ENCODE peak calls at places on chromosomes 4 and X, in seven cellular contexts. E is HL-60, C is breast epithelium, D is endothelial cell of umbilical vein, Z is stomach, W is H1, L is upper lobe of left lung. O is an unnamed sample.
A peak's percentile ranks its signal among the peaks of the same experiment; 100 is the strongest.

GRCh38 chr4:150302553-150302952 is 224.3 kb downstream of the DCLK2 start:
- DNase-seq in E (peak; percentile 84), C (no peak), D (peak; percentile 91), Z (no peak), W (no peak), L (no peak), O (no peak)

GRCh38 chr4:150720973-150721518 is 139.1 kb downstream of the MAB21L2 start:
- DNase-seq in E (no peak), C (no peak), D (no peak), Z (no peak), W (no peak), L (no peak), O (no peak)

GRCh38 chrX:28649541-28649940 is 62.3 kb downstream of the IL1RAPL1 start:
- DNase-seq in E (no peak), C (no peak), D (no peak), Z (no peak), W (no peak), L (no peak), O (no peak)

GRCh38 chr4:86043755-86044592 is 315.9 kb downstream of the MAPK10 start:
- DNase-seq in E (no peak), C (no peak), D (peak; percentile 77), Z (no peak), W (no peak), L (no peak), O (no peak)

GRCh38 chrX:113384628-113385027 is 544.0 kb upstream of the AMOT start:
- DNase-seq in E (no peak), C (no peak), D (peak; percentile 83), Z (no peak), W (no peak), L (no peak), O (no peak)

GRCh38 chr4:80963051-80963450 is 67.5 kb upstream of the BMP3 start:
- DNase-seq in E (no peak), C (no peak), D (no peak), Z (no peak), W (no peak), L (no peak), O (no peak)

GRCh38 chr4:24033626-24034025 is 143.8 kb upstream of the PPARGC1A start:
- DNase-seq in E (no peak), C (no peak), D (no peak), Z (no peak), W (no peak), L (no peak), O (no peak)

GRCh38 chrX:41332408-41332987 is 1.5 kb upstream of the DDX3X start:
- DNase-seq in E (no peak), C (peak; percentile 52), D (peak; percentile 53), Z (peak; percentile 53), W (no peak), L (peak; percentile 51), O (no peak)

GRCh38 chr4:136664988-136665387 is 867.3 kb downstream of the PCDH18 start:
- DNase-seq in E (no peak), C (no peak), D (peak; percentile 8), Z (no peak), W (no peak), L (no peak), O (no peak)

GRCh38 chrX:12007881-12008280 is 130.4 kb upstream of the FRMPD4 start:
- DNase-seq in E (no peak), C (no peak), D (peak; percentile 18), Z (no peak), W (no peak), L (no peak), O (no peak)

GRCh38 chrX:94455782-94456181 is 781.8 kb downstream of the FAM133A start:
- DNase-seq in E (no peak), C (no peak), D (no peak), Z (no peak), W (no peak), L (no peak), O (no peak)

GRCh38 chr4:123651127-123651526 is 254.5 kb downstream of the SPRY1 start:
- DNase-seq in E (no peak), C (no peak), D (no peak), Z (no peak), W (no peak), L (no peak), O (no peak)

GRCh38 chr4:79865253-79865652 is 207.8 kb downstream of the ANTXR2 start:
- DNase-seq in E (no peak), C (no peak), D (no peak), Z (no peak), W (no peak), L (no peak), O (no peak)

GRCh38 chr4:26791346-26791745 is 69.3 kb upstream of the STIM2 start:
- DNase-seq in E (no peak), C (no peak), D (no peak), Z (no peak), W (no peak), L (no peak), O (no peak)

GRCh38 chr4:20356565-20356964 is 104.9 kb downstream of the SLIT2 start:
- DNase-seq in E (no peak), C (no peak), D (peak; percentile 70), Z (no peak), W (no peak), L (no peak), O (no peak)

GRCh38 chrX:137164329-137164728 is 130.5 kb upstream of the GPR101 start:
- DNase-seq in E (no peak), C (no peak), D (no peak), Z (no peak), W (no peak), L (no peak), O (no peak)

GRCh38 chrX:69158166-69159040 is 6.8 kb downstream of the PJA1 start:
- DNase-seq in E (no peak), C (no peak), D (peak; percentile 71), Z (peak; percentile 69), W (no peak), L (peak; percentile 45), O (no peak)

GRCh38 chr4:181909368-181909767 is 333.8 kb upstream of the TENM3 start:
- DNase-seq in E (no peak), C (no peak), D (no peak), Z (no peak), W (no peak), L (no peak), O (no peak)

GRCh38 chr4:156137971-156138581 is 184.4 kb upstream of the CTSO start:
- DNase-seq in E (no peak), C (no peak), D (no peak), Z (no peak), W (peak; percentile 43), L (no peak), O (no peak)

GRCh38 chrX:7514871-7515599 is 327.9 kb upstream of the VCX start:
- DNase-seq in E (no peak), C (no peak), D (no peak), Z (no peak), W (no peak), L (no peak), O (no peak)

GRCh38 chr4:38753021-38753806 is 29.6 kb downstream of the TLR10 start:
- DNase-seq in E (no peak), C (peak; percentile 76), D (peak; percentile 34), Z (peak; percentile 55), W (peak; percentile 68), L (peak; percentile 36), O (no peak)

GRCh38 chrX:40109288-40110008 is 11.7 kb upstream of the BCOR start:
- DNase-seq in E (no peak), C (no peak), D (peak; percentile 35), Z (peak; percentile 75), W (no peak), L (no peak), O (peak; percentile 78)

GRCh38 chrX:40444133-40444532 is 136.6 kb upstream of the ATP6AP2 start:
- DNase-seq in E (no peak), C (no peak), D (no peak), Z (no peak), W (no peak), L (no peak), O (no peak)

GRCh38 chrX:42466706-42467105 is 311.3 kb downstream of the PPP1R2C start:
- DNase-seq in E (no peak), C (no peak), D (no peak), Z (no peak), W (no peak), L (no peak), O (no peak)

GRCh38 chrX:112910418-112910817 is 69.8 kb upstream of the AMOT start:
- DNase-seq in E (no peak), C (no peak), D (no peak), Z (no peak), W (no peak), L (no peak), O (no peak)

GRCh38 chrX:53930513-53931380 is 113.5 kb downstream of the PHF8 start:
- DNase-seq in E (no peak), C (no peak), D (no peak), Z (no peak), W (no peak), L (no peak), O (no peak)

GRCh38 chr4:19947349-19947748 is 304.4 kb upstream of the SLIT2 start:
- DNase-seq in E (no peak), C (no peak), D (no peak), Z (no peak), W (no peak), L (no peak), O (no peak)

DNA sequence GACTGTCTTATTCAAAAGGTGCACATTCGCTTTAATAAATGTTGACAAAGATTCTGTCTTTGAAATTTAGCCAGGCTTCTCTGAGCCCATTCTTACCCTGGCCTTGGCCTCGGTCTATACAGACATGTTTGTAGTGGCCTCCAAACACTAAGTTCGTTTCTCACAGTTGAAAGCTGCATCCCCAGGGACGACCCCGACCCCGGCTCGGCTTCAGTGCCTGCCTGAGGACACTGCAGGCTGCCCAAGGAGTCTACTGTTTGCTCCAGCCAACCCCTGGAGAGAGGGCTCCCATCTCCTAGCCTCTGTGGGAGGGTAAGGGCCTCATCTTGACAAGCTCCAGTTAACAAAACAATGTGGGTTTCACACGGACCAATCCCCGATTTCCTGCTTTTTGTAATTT is 390.6 kb upstream of the ZFP42 start:
- DNase-seq in E (no peak), C (no peak), D (no peak), Z (no peak), W (no peak), L (no peak), O (no peak)
- H3K27ac ChIP-seq in E (no peak overlapping the region), C (no peak overlapping the region), D (no peak overlapping the region), Z (no peak overlapping the region), W (no peak overlapping the region), L (no peak overlapping the region), O (no peak overlapping the region)

GRCh38 chrX:129449141-129449540 is 74.1 kb downstream of the SMARCA1 start:
- DNase-seq in E (no peak), C (no peak), D (no peak), Z (no peak), W (no peak), L (no peak), O (no peak)
- TF ChIP-seq CTCF in E (no peak), C (no peak), D (no peak), Z (no peak), W (no peak), L (no peak), O (no peak)

GRCh38 chr4:44017422-44017739 is 431.2 kb downstream of the KCTD8 start:
- DNase-seq in E (no peak), C (no peak), D (no peak), Z (no peak), W (no peak), L (no peak), O (no peak)

GRCh38 chr4:44019721-44020120 is 428.9 kb downstream of the KCTD8 start:
- DNase-seq in E (no peak), C (no peak), D (no peak), Z (no peak), W (no peak), L (no peak), O (no peak)

GRCh38 chr4:44016582-44017421 is 431.8 kb downstream of the KCTD8 start:
- DNase-seq in E (no peak), C (no peak), D (no peak), Z (no peak), W (no peak), L (no peak), O (no peak)
- TF ChIP-seq POLR2AphosphoS5 in E (no peak), C (no peak), D (no peak), Z (no peak), W (no peak), L (no peak), O (no peak)

GRCh38 chr4:152257601-152258066 is 278.3 kb downstream of the FBXW7 start:
- DNase-seq in E (no peak), C (no peak), D (peak; percentile 62), Z (no peak), W (no peak), L (no peak), O (no peak)
- H3K27ac ChIP-seq in E (no peak overlapping the region), C (no peak overlapping the region), D (peak overlapping the region; percentile 96), Z (no peak overlapping the region), W (no peak overlapping the region), L (no peak overlapping the region), O (no peak overlapping the region)